ENCODE peak calls at places on chromosomes 1 and 21, in seven cellular contexts. One of them, this sample, is unnamed.

GRCh38 chr1:81920245-81920740 is 119.6 kb downstream of the ADGRL2 start:
- DNase-seq in tibial artery: no peak
- DNase-seq in esophagus squamous epithelium: no peak
- DNase-seq in left lung: no peak
- DNase-seq in choroid plexus epithelial cell: peak
- DNase-seq in MM.1S: no peak
- DNase-seq in neural crest cell: peak
- DNase-seq in this sample: no peak

GRCh38 chr1:221268295-221268694 is 389.1 kb downstream of the HLX start:
- DNase-seq in neural crest cell: no peak
- DNase-seq in choroid plexus epithelial cell: peak
- DNase-seq in MM.1S: no peak
- DNase-seq in esophagus squamous epithelium: no peak
- DNase-seq in tibial artery: no peak
- DNase-seq in left lung: no peak
- DNase-seq in this sample: peak

GRCh38 chr1:109653286-109653685 is 2.6 kb upstream of the GSTM4 start:
- DNase-seq in tibial artery: no peak
- DNase-seq in esophagus squamous epithelium: no peak
- DNase-seq in neural crest cell: no peak
- DNase-seq in choroid plexus epithelial cell: no peak
- DNase-seq in left lung: no peak
- DNase-seq in MM.1S: no peak
- DNase-seq in this sample: no peak

GRCh38 chr1:19644761-19645543 is 841 bp downstream of the NBL1 start:
- DNase-seq in MM.1S: no peak
- DNase-seq in choroid plexus epithelial cell: peak
- DNase-seq in esophagus squamous epithelium: no peak
- DNase-seq in tibial artery: no peak
- DNase-seq in left lung: no peak
- DNase-seq in neural crest cell: peak
- DNase-seq in this sample: no peak

GRCh38 chr1:233998926-233999325 is 94.5 kb downstream of the SLC35F3 start:
- DNase-seq in tibial artery: no peak
- DNase-seq in esophagus squamous epithelium: no peak
- DNase-seq in choroid plexus epithelial cell: no peak
- DNase-seq in neural crest cell: no peak
- DNase-seq in MM.1S: no peak
- DNase-seq in left lung: no peak
- DNase-seq in this sample: no peak

GRCh38 chr1:242002072-242002471 is 3.2 kb upstream of the MAP1LC3C start:
- DNase-seq in neural crest cell: no peak
- DNase-seq in esophagus squamous epithelium: no peak
- DNase-seq in choroid plexus epithelial cell: no peak
- DNase-seq in MM.1S: no peak
- DNase-seq in tibial artery: no peak
- DNase-seq in left lung: no peak
- DNase-seq in this sample: no peak

GRCh38 chr1:156622581-156623297 is 3.5 kb downstream of the HAPLN2 start:
- DNase-seq in esophagus squamous epithelium: no peak
- DNase-seq in MM.1S: no peak
- DNase-seq in tibial artery: no peak
- DNase-seq in choroid plexus epithelial cell: no peak
- DNase-seq in neural crest cell: no peak
- DNase-seq in left lung: no peak
- DNase-seq in this sample: no peak

GRCh38 chr1:171245458-171246064 is 2.7 kb upstream of the FMO1 start:
- DNase-seq in left lung: no peak
- DNase-seq in esophagus squamous epithelium: no peak
- DNase-seq in choroid plexus epithelial cell: peak
- DNase-seq in MM.1S: peak
- DNase-seq in neural crest cell: no peak
- DNase-seq in tibial artery: no peak
- DNase-seq in this sample: no peak

GRCh38 chr1:59364012-59364411 is 67.1 kb downstream of the FGGY start:
- DNase-seq in neural crest cell: no peak
- DNase-seq in esophagus squamous epithelium: no peak
- DNase-seq in choroid plexus epithelial cell: no peak
- DNase-seq in left lung: no peak
- DNase-seq in MM.1S: no peak
- DNase-seq in tibial artery: no peak
- DNase-seq in this sample: no peak

GRCh38 chr1:119286587-119287181 is 81.9 kb upstream of the HAO2 start:
- DNase-seq in neural crest cell: peak
- DNase-seq in left lung: no peak
- DNase-seq in MM.1S: peak
- DNase-seq in esophagus squamous epithelium: no peak
- DNase-seq in choroid plexus epithelial cell: peak
- DNase-seq in tibial artery: no peak
- DNase-seq in this sample: no peak

DNA sequence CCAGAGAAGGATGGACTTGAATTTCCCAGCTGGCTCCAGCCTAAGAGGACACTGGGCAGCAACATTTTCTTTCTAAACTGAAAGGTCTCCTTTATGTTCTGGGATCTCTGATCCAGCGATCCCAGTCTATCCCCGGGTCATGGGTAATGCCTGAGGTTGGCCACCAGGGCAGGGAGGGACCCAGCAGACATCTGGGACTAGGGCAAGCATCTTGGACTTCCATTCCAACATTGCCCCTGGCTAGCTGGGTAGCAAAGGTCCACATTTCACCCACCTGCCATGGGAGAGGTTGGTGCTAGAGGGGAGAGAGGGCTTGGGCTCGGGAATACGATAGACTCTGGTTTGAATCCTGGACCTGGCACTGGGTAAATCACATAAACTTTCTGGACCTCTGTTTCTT is 84.6 kb downstream of the LRRN2 start:
- DNase-seq in tibial artery: no peak
- DNase-seq in left lung: no peak
- DNase-seq in neural crest cell: no peak
- DNase-seq in MM.1S: no peak
- DNase-seq in esophagus squamous epithelium: no peak
- DNase-seq in choroid plexus epithelial cell: no peak
- DNase-seq in this sample: no peak
- TF ChIP-seq CTCF in tibial artery: no peak
- TF ChIP-seq CTCF in left lung: no peak
- TF ChIP-seq CTCF in neural crest cell: no peak
- TF ChIP-seq CTCF in MM.1S: no peak
- TF ChIP-seq CTCF in esophagus squamous epithelium: no peak
- TF ChIP-seq CTCF in choroid plexus epithelial cell: no peak
- TF ChIP-seq CTCF in this sample: peak

GRCh38 chr21:31846690-31847089 is 26.1 kb upstream of the HUNK start:
- DNase-seq in esophagus squamous epithelium: no peak
- DNase-seq in neural crest cell: no peak
- DNase-seq in MM.1S: no peak
- DNase-seq in left lung: no peak
- DNase-seq in choroid plexus epithelial cell: no peak
- DNase-seq in tibial artery: no peak
- DNase-seq in this sample: no peak

GRCh38 chr21:31848339-31848985 is 24.4 kb upstream of the HUNK start:
- DNase-seq in MM.1S: no peak
- DNase-seq in left lung: no peak
- DNase-seq in esophagus squamous epithelium: no peak
- DNase-seq in neural crest cell: no peak
- DNase-seq in tibial artery: no peak
- DNase-seq in choroid plexus epithelial cell: no peak
- DNase-seq in this sample: no peak

GRCh38 chr21:31850886-31851285 is 21.9 kb upstream of the HUNK start:
- DNase-seq in neural crest cell: no peak
- DNase-seq in tibial artery: no peak
- DNase-seq in MM.1S: no peak
- DNase-seq in choroid plexus epithelial cell: no peak
- DNase-seq in left lung: no peak
- DNase-seq in esophagus squamous epithelium: no peak
- DNase-seq in this sample: no peak

GRCh38 chr21:31845151-31845550 is 27.7 kb upstream of the HUNK start:
- DNase-seq in esophagus squamous epithelium: no peak
- DNase-seq in neural crest cell: no peak
- DNase-seq in MM.1S: no peak
- DNase-seq in choroid plexus epithelial cell: no peak
- DNase-seq in left lung: no peak
- DNase-seq in tibial artery: no peak
- DNase-seq in this sample: no peak
- TF ChIP-seq CTCF in esophagus squamous epithelium: no peak
- TF ChIP-seq CTCF in neural crest cell: no peak
- TF ChIP-seq CTCF in MM.1S: no peak
- TF ChIP-seq CTCF in choroid plexus epithelial cell: no peak
- TF ChIP-seq CTCF in left lung: no peak
- TF ChIP-seq CTCF in tibial artery: no peak
- TF ChIP-seq CTCF in this sample: no peak

GRCh38 chr1:21335088-21335678 is 44.9 kb upstream of the ECE1 start:
- DNase-seq in tibial artery: no peak
- DNase-seq in esophagus squamous epithelium: no peak
- DNase-seq in MM.1S: no peak
- DNase-seq in neural crest cell: no peak
- DNase-seq in left lung: no peak
- DNase-seq in choroid plexus epithelial cell: no peak
- DNase-seq in this sample: no peak
- TF ChIP-seq CTCF in tibial artery: no peak
- TF ChIP-seq CTCF in esophagus squamous epithelium: peak
- TF ChIP-seq CTCF in MM.1S: no peak
- TF ChIP-seq CTCF in neural crest cell: no peak
- TF ChIP-seq CTCF in left lung: no peak
- TF ChIP-seq CTCF in choroid plexus epithelial cell: no peak
- TF ChIP-seq CTCF in this sample: no peak

GRCh38 chr1:173867753-173868265 is at the start of gene GAS5:
- DNase-seq in left lung: peak
- DNase-seq in choroid plexus epithelial cell: peak
- DNase-seq in tibial artery: peak
- DNase-seq in esophagus squamous epithelium: peak
- DNase-seq in MM.1S: peak
- DNase-seq in neural crest cell: peak
- DNase-seq in this sample: peak

GRCh38 chr1:173870252-173871075 is 2.3 kb downstream of the ZBTB37 start:
- DNase-seq in choroid plexus epithelial cell: no peak
- DNase-seq in neural crest cell: no peak
- DNase-seq in esophagus squamous epithelium: no peak
- DNase-seq in left lung: no peak
- DNase-seq in MM.1S: no peak
- DNase-seq in tibial artery: no peak
- DNase-seq in this sample: no peak

GRCh38 chr1:173869108-173869359 is 854 bp downstream of the ZBTB37 start:
- DNase-seq in esophagus squamous epithelium: no peak
- DNase-seq in tibial artery: no peak
- DNase-seq in MM.1S: no peak
- DNase-seq in left lung: no peak
- DNase-seq in choroid plexus epithelial cell: no peak
- DNase-seq in neural crest cell: no peak
- DNase-seq in this sample: no peak

GRCh38 chr1:173867141-173867752 is 542 bp downstream of the GAS5 start:
- DNase-seq in choroid plexus epithelial cell: peak
- DNase-seq in tibial artery: no peak
- DNase-seq in left lung: no peak
- DNase-seq in neural crest cell: no peak
- DNase-seq in esophagus squamous epithelium: no peak
- DNase-seq in MM.1S: no peak
- DNase-seq in this sample: no peak

GRCh38 chr1:173868266-173869107 is at the start of gene ZBTB37:
- DNase-seq in tibial artery: peak
- DNase-seq in left lung: peak
- DNase-seq in choroid plexus epithelial cell: peak
- DNase-seq in MM.1S: peak
- DNase-seq in esophagus squamous epithelium: peak
- DNase-seq in neural crest cell: peak
- DNase-seq in this sample: no peak
- TF ChIP-seq CTCF in tibial artery: no peak
- TF ChIP-seq CTCF in left lung: no peak
- TF ChIP-seq CTCF in choroid plexus epithelial cell: no peak
- TF ChIP-seq CTCF in MM.1S: peak
- TF ChIP-seq CTCF in esophagus squamous epithelium: no peak
- TF ChIP-seq CTCF in neural crest cell: no peak
- TF ChIP-seq CTCF in this sample: no peak

This sample was measured in BJ.